ENCODE peak calls at places on chromosomes 13 and 19, in six cellular contexts. W, R, B, J, L and C are unnamed samples.

GRCh38 chr13:113962386-113962785 is 11.5 kb downstream of the C13orf46 start:
- DNase-seq in R (no peak), B (no peak), W (no peak), L (no peak), J (peak), C (no peak)

GRCh38 chr13:37617162-37617561 is 18.6 kb upstream of the POSTN start:
- DNase-seq in B (peak), R (no peak), W (no peak), J (no peak), L (no peak), C (no peak)

GRCh38 chr19:16180611-16181010 is 4.6 kb upstream of the FAM32A start:
- DNase-seq in B (peak), L (no peak), J (no peak), W (no peak), R (no peak), C (no peak)

GRCh38 chr13:110759710-110760109 is 46.2 kb downstream of the ING1 start:
- DNase-seq in R (no peak), W (no peak), J (no peak), L (no peak), B (peak), C (no peak)

GRCh38 chr19:35295792-35296462 is 4.0 kb downstream of the MAG start:
- DNase-seq in J (no peak), W (no peak), R (no peak), B (no peak), L (no peak), C (peak)

GRCh38 chr19:5961969-5962945 is 15.7 kb downstream of the RANBP3 start:
- DNase-seq in B (no peak), R (no peak), L (peak), W (no peak), J (peak), C (no peak)

GRCh38 chr13:96636310-96636709 is 358.0 kb downstream of the OXGR1 start:
- DNase-seq in L (no peak), W (no peak), B (no peak), J (no peak), R (no peak), C (no peak)

GRCh38 chr13:113897966-113898365 is 34.1 kb upstream of the GAS6 start:
- DNase-seq in J (no peak), L (no peak), R (no peak), W (no peak), B (no peak), C (no peak)

GRCh38 chr19:7602935-7603497 is 7.4 kb downstream of the CAMSAP3 start:
- DNase-seq in J (no peak), W (no peak), L (no peak), B (no peak), R (no peak), C (no peak)

GRCh38 chr19:3132971-3133792 is 2.7 kb upstream of the GNA15 start:
- DNase-seq in W (no peak), J (no peak), L (peak), R (peak), B (peak), C (no peak)

GRCh38 chr13:44574466-44574855 is 1.7 kb downstream of the TSC22D1 start:
- DNase-seq in W (no peak), R (no peak), L (no peak), J (no peak), B (no peak), C (no peak)